ENCODE peak calls at places on chromosomes 2 and 18, in eight cellular contexts. One of them, this sample, is unnamed.

GRCh38 chr2:49178656-49179055 is 24.3 kb upstream of the FSHR start:
- DNase-seq in left ventricle myocardium inferior: no peak
- DNase-seq in uterus: no peak
- DNase-seq in brain microvascular endothelial cell: no peak
- DNase-seq in body of pancreas: no peak
- DNase-seq in cardiac muscle cell: no peak
- DNase-seq in IMR-90: no peak
- DNase-seq in upper lobe of right lung: no peak
- DNase-seq in this sample: no peak

GRCh38 chr2:10007921-10008808 is 35.2 kb upstream of the KLF11 start:
- DNase-seq in brain microvascular endothelial cell: no peak
- DNase-seq in body of pancreas: no peak
- DNase-seq in uterus: no peak
- DNase-seq in IMR-90: no peak
- DNase-seq in upper lobe of right lung: no peak
- DNase-seq in cardiac muscle cell: no peak
- DNase-seq in left ventricle myocardium inferior: no peak
- DNase-seq in this sample: no peak

GRCh38 chr2:202014328-202015034 is 19.2 kb upstream of the FZD7 start:
- DNase-seq in left ventricle myocardium inferior: no peak
- DNase-seq in upper lobe of right lung: no peak
- DNase-seq in body of pancreas: no peak
- DNase-seq in brain microvascular endothelial cell: no peak
- DNase-seq in cardiac muscle cell: no peak
- DNase-seq in uterus: peak
- DNase-seq in IMR-90: peak
- DNase-seq in this sample: peak

GRCh38 chr18:48780151-48781001 is 170.4 kb downstream of the SMAD7 start:
- DNase-seq in IMR-90: peak
- DNase-seq in upper lobe of right lung: no peak
- DNase-seq in body of pancreas: no peak
- DNase-seq in cardiac muscle cell: no peak
- DNase-seq in left ventricle myocardium inferior: no peak
- DNase-seq in uterus: no peak
- DNase-seq in brain microvascular endothelial cell: no peak
- DNase-seq in this sample: no peak

GRCh38 chr2:149466635-149467034 is 120.9 kb downstream of the MMADHC start:
- DNase-seq in body of pancreas: no peak
- DNase-seq in upper lobe of right lung: no peak
- DNase-seq in brain microvascular endothelial cell: no peak
- DNase-seq in left ventricle myocardium inferior: no peak
- DNase-seq in IMR-90: peak
- DNase-seq in uterus: no peak
- DNase-seq in cardiac muscle cell: no peak
- DNase-seq in this sample: peak

GRCh38 chr2:223548194-223548593 is 54.0 kb downstream of the SCG2 start:
- DNase-seq in brain microvascular endothelial cell: no peak
- DNase-seq in left ventricle myocardium inferior: no peak
- DNase-seq in body of pancreas: no peak
- DNase-seq in uterus: no peak
- DNase-seq in cardiac muscle cell: no peak
- DNase-seq in IMR-90: no peak
- DNase-seq in upper lobe of right lung: no peak
- DNase-seq in this sample: no peak

GRCh38 chr2:29920130-29920577 is 1.2 kb downstream of the ALK start:
- DNase-seq in left ventricle myocardium inferior: peak
- DNase-seq in cardiac muscle cell: peak
- DNase-seq in IMR-90: no peak
- DNase-seq in brain microvascular endothelial cell: no peak
- DNase-seq in upper lobe of right lung: peak
- DNase-seq in uterus: no peak
- DNase-seq in body of pancreas: peak
- DNase-seq in this sample: peak

GRCh38 chr18:832085-832681 is 20.1 kb upstream of the YES1 start:
- DNase-seq in body of pancreas: peak
- DNase-seq in brain microvascular endothelial cell: no peak
- DNase-seq in uterus: no peak
- DNase-seq in upper lobe of right lung: no peak
- DNase-seq in cardiac muscle cell: peak
- DNase-seq in IMR-90: no peak
- DNase-seq in left ventricle myocardium inferior: peak
- DNase-seq in this sample: peak

GRCh38 chr2:26273501-26273900 is 28.8 kb downstream of the HADHB start:
- DNase-seq in brain microvascular endothelial cell: no peak
- DNase-seq in upper lobe of right lung: no peak
- DNase-seq in body of pancreas: no peak
- DNase-seq in left ventricle myocardium inferior: no peak
- DNase-seq in cardiac muscle cell: no peak
- DNase-seq in uterus: no peak
- DNase-seq in IMR-90: peak
- DNase-seq in this sample: peak

GRCh38 chr2:116988303-116988702 is 826.2 kb upstream of the DDX18 start:
- DNase-seq in cardiac muscle cell: no peak
- DNase-seq in left ventricle myocardium inferior: no peak
- DNase-seq in upper lobe of right lung: no peak
- DNase-seq in brain microvascular endothelial cell: no peak
- DNase-seq in IMR-90: no peak
- DNase-seq in uterus: no peak
- DNase-seq in body of pancreas: no peak
- DNase-seq in this sample: no peak

DNA sequence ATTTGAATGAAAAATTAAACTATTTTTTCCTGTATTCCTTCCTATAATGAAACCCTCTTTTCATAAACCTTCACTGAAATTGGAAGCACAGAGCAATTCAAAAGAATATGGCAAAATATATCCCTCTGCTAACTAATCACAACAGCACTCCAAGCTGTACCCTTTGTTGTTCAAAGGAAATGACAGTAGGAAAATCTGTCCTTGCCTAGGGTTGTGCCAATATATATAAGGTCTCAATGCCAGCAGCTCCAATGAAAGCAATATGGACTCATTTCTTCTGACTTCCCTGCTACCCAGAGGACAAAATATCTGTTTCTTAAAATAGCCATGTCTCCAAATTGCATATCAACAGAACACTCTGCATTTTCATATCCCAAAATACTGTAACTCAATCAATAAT is 373.9 kb upstream of the MC4R start:
- DNase-seq in brain microvascular endothelial cell: no peak
- DNase-seq in IMR-90: no peak
- DNase-seq in left ventricle myocardium inferior: no peak
- DNase-seq in upper lobe of right lung: no peak
- DNase-seq in cardiac muscle cell: no peak
- DNase-seq in uterus: no peak
- DNase-seq in body of pancreas: no peak
- DNase-seq in this sample: no peak
- TF ChIP-seq CTCF in brain microvascular endothelial cell: no peak
- TF ChIP-seq CTCF in IMR-90: no peak
- TF ChIP-seq CTCF in left ventricle myocardium inferior: no peak
- TF ChIP-seq CTCF in upper lobe of right lung: no peak
- TF ChIP-seq CTCF in cardiac muscle cell: no peak
- TF ChIP-seq CTCF in uterus: no peak
- TF ChIP-seq CTCF in body of pancreas: no peak
- TF ChIP-seq CTCF in this sample: no peak

GRCh38 chr2:207156451-207157161 is 9.1 kb downstream of the KLF7 start:
- DNase-seq in body of pancreas: no peak
- DNase-seq in upper lobe of right lung: no peak
- DNase-seq in uterus: no peak
- DNase-seq in cardiac muscle cell: no peak
- DNase-seq in IMR-90: no peak
- DNase-seq in left ventricle myocardium inferior: no peak
- DNase-seq in brain microvascular endothelial cell: no peak
- DNase-seq in this sample: no peak
- H3K4me3 ChIP-seq in body of pancreas: no peak
- H3K4me3 ChIP-seq in upper lobe of right lung: no peak
- H3K4me3 ChIP-seq in uterus: no peak
- H3K4me3 ChIP-seq in cardiac muscle cell: no peak
- H3K4me3 ChIP-seq in IMR-90: no peak
- H3K4me3 ChIP-seq in left ventricle myocardium inferior: no peak
- H3K4me3 ChIP-seq in brain microvascular endothelial cell: no peak
- H3K4me3 ChIP-seq in this sample: no peak

GRCh38 chr18:45355944-45356520 is 259.2 kb upstream of the SLC14A2 start:
- DNase-seq in upper lobe of right lung: no peak
- DNase-seq in IMR-90: no peak
- DNase-seq in cardiac muscle cell: no peak
- DNase-seq in brain microvascular endothelial cell: no peak
- DNase-seq in body of pancreas: peak
- DNase-seq in uterus: no peak
- DNase-seq in left ventricle myocardium inferior: no peak
- DNase-seq in this sample: no peak
- TF ChIP-seq CTCF in upper lobe of right lung: no peak
- TF ChIP-seq CTCF in IMR-90: no peak
- TF ChIP-seq CTCF in cardiac muscle cell: no peak
- TF ChIP-seq CTCF in brain microvascular endothelial cell: no peak
- TF ChIP-seq CTCF in body of pancreas: no peak
- TF ChIP-seq CTCF in uterus: no peak
- TF ChIP-seq CTCF in left ventricle myocardium inferior: peak
- TF ChIP-seq CTCF in this sample: no peak

GRCh38 chr2:12721571-12722444 is 5.1 kb downstream of the TRIB2 start:
- DNase-seq in left ventricle myocardium inferior: no peak
- DNase-seq in cardiac muscle cell: no peak
- DNase-seq in brain microvascular endothelial cell: peak
- DNase-seq in IMR-90: peak
- DNase-seq in body of pancreas: no peak
- DNase-seq in upper lobe of right lung: no peak
- DNase-seq in uterus: no peak
- DNase-seq in this sample: no peak
- H3K4me3 ChIP-seq in left ventricle myocardium inferior: peak
- H3K4me3 ChIP-seq in cardiac muscle cell: no peak
- H3K4me3 ChIP-seq in brain microvascular endothelial cell: peak
- H3K4me3 ChIP-seq in IMR-90: no peak
- H3K4me3 ChIP-seq in body of pancreas: no peak
- H3K4me3 ChIP-seq in upper lobe of right lung: peak
- H3K4me3 ChIP-seq in uterus: peak
- H3K4me3 ChIP-seq in this sample: peak

GRCh38 chr2:59590802-59591201 is 962.7 kb downstream of the BCL11A start:
- DNase-seq in left ventricle myocardium inferior: no peak
- DNase-seq in upper lobe of right lung: no peak
- DNase-seq in uterus: no peak
- DNase-seq in IMR-90: no peak
- DNase-seq in brain microvascular endothelial cell: no peak
- DNase-seq in body of pancreas: no peak
- DNase-seq in cardiac muscle cell: no peak
- DNase-seq in this sample: no peak

GRCh38 chr2:59583173-59583765 is 970.2 kb downstream of the BCL11A start:
- DNase-seq in cardiac muscle cell: peak
- DNase-seq in uterus: no peak
- DNase-seq in left ventricle myocardium inferior: no peak
- DNase-seq in body of pancreas: no peak
- DNase-seq in upper lobe of right lung: no peak
- DNase-seq in brain microvascular endothelial cell: no peak
- DNase-seq in IMR-90: no peak
- DNase-seq in this sample: no peak

GRCh38 chr2:59589881-59590280 is 963.6 kb downstream of the BCL11A start:
- DNase-seq in cardiac muscle cell: peak
- DNase-seq in body of pancreas: no peak
- DNase-seq in left ventricle myocardium inferior: no peak
- DNase-seq in brain microvascular endothelial cell: no peak
- DNase-seq in IMR-90: no peak
- DNase-seq in uterus: peak
- DNase-seq in upper lobe of right lung: no peak
- DNase-seq in this sample: no peak

GRCh38 chr2:59585657-59586056 is 967.8 kb downstream of the BCL11A start:
- DNase-seq in uterus: no peak
- DNase-seq in IMR-90: no peak
- DNase-seq in body of pancreas: no peak
- DNase-seq in left ventricle myocardium inferior: no peak
- DNase-seq in upper lobe of right lung: no peak
- DNase-seq in brain microvascular endothelial cell: no peak
- DNase-seq in cardiac muscle cell: peak
- DNase-seq in this sample: no peak

DNA sequence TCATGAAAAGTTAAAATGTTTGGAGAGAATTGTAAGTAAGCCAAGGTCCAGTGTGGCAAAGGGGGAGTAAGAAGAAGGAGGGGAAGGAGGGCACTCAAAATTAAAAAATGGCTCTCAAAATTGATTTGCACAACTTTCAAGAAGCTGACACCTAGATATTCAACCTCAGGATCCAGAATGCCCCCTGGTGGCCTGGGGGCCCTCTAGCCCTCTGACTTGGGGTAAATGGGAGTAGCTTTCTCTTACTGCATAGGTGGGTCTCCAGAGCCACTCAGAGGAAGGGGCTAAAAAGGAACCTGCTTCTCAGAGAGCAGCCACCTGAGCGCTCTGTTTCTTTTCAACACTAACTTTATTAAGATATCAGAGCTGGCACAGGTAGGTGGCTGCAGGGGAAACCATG is 968.5 kb downstream of the BCL11A start:
- DNase-seq in upper lobe of right lung: no peak
- DNase-seq in brain microvascular endothelial cell: no peak
- DNase-seq in IMR-90: no peak
- DNase-seq in left ventricle myocardium inferior: no peak
- DNase-seq in uterus: no peak
- DNase-seq in cardiac muscle cell: peak
- DNase-seq in body of pancreas: no peak
- DNase-seq in this sample: peak
- TF ChIP-seq CTCF in upper lobe of right lung: peak
- TF ChIP-seq CTCF in brain microvascular endothelial cell: no peak
- TF ChIP-seq CTCF in IMR-90: no peak
- TF ChIP-seq CTCF in left ventricle myocardium inferior: no peak
- TF ChIP-seq CTCF in uterus: no peak
- TF ChIP-seq CTCF in cardiac muscle cell: no peak
- TF ChIP-seq CTCF in body of pancreas: no peak
- TF ChIP-seq CTCF in this sample: peak

DNA sequence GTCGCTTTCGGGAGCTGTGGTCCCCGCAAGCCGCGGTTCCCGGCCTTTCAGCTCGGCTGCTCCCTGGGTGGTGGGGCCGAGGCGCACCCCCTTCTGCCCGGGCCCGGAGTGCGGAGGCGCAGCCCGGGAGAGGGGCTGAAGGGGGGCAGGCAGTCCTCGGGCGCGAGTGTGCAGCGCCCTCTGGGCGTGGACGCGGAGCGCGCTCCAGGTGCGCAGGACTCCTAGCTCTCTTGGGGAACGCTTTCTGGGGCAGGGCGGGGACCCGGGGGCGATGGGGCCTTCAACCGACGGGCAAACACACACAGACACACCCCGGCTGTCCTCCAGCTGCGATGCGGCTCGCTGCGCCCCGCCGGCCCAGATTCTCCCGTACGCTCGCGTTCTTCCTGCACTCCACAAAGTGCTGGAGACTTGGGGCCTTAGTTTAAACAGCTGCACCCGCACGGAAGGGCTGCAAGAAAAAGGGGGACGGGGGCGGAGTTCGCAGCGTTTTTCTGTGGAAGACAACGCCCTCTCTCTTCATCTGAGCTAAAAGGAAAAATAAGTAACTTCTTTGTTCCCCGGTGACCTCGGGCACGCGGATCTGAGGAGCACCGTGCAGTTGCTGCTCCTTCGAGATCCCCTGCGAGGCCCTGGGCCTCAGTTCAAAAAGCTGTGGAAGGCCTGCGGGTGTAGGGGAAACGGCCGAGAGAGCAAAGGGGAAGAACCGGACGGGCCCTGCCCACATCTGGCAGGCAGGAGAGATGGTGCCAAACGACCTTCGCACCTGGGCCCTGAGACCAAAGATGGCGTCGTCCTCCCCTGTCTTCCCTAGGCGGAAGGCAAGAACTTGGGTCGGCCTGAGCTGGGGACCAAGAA is 593 bp upstream of the SDC1 start:
- DNase-seq in brain microvascular endothelial cell: no peak
- DNase-seq in left ventricle myocardium inferior: peak
- DNase-seq in uterus: no peak
- DNase-seq in IMR-90: peak
- DNase-seq in cardiac muscle cell: peak
- DNase-seq in body of pancreas: peak
- DNase-seq in upper lobe of right lung: peak
- DNase-seq in this sample: peak
- H3K4me3 ChIP-seq in brain microvascular endothelial cell: peak
- H3K4me3 ChIP-seq in left ventricle myocardium inferior: peak
- H3K4me3 ChIP-seq in uterus: peak
- H3K4me3 ChIP-seq in IMR-90: peak
- H3K4me3 ChIP-seq in cardiac muscle cell: peak
- H3K4me3 ChIP-seq in body of pancreas: peak
- H3K4me3 ChIP-seq in upper lobe of right lung: peak
- H3K4me3 ChIP-seq in this sample: peak

This sample was measured in A673.